ENCODE peak calls at places on chromosome 4, in seven cellular contexts. D is left lung, M is right atrium auricular region, J is foreskin fibroblast, Q is GM13976, N is coronary artery, C is hepatocyte. Z is an unnamed sample.

GRCh38 chr4:6465985-6466384 is 6.4 kb downstream of the PPP2R2C start:
- DNase-seq in D (no peak), M (peak; percentile 34), J (no peak), Q (no peak), N (no peak), C (no peak), Z (no peak)

GRCh38 chr4:109658871-109659410 is 44.3 kb downstream of the CASP6 start:
- DNase-seq in D (no peak), M (no peak), J (peak; percentile 5), Q (no peak), N (no peak), C (no peak), Z (peak; percentile 32)

GRCh38 chr4:139754913-139755312 is 89.3 kb downstream of the MGST2 start:
- DNase-seq in D (no peak), M (no peak), J (no peak), Q (no peak), N (no peak), C (no peak), Z (no peak)

GRCh38 chr4:38570647-38571326 is 93.2 kb upstream of the KLF3 start:
- DNase-seq in D (no peak), M (no peak), J (no peak), Q (no peak), N (no peak), C (peak; percentile 63), Z (no peak)

GRCh38 chr4:815464-816146 is 10.3 kb downstream of the CPLX1 start:
- DNase-seq in D (no peak), M (no peak), J (no peak), Q (no peak), N (no peak), C (peak; percentile 57), Z (no peak)

GRCh38 chr4:184096561-184097239 is 121.0 kb downstream of the ENPP6 start:
- DNase-seq in D (no peak), M (no peak), J (peak; percentile 12), Q (no peak), N (no peak), C (peak; percentile 57), Z (no peak)

GRCh38 chr4:6506616-6507140 is 34.3 kb upstream of the PPP2R2C start:
- DNase-seq in D (no peak), M (peak; percentile 26), J (no peak), Q (no peak), N (peak; percentile 7), C (no peak), Z (no peak)

GRCh38 chr4:97493815-97494518 is 649.3 kb downstream of the STPG2 start:
- DNase-seq in D (no peak), M (no peak), J (no peak), Q (no peak), N (no peak), C (no peak), Z (no peak)

GRCh38 chr4:108210989-108211725 is 42.4 kb upstream of the LEF1 start:
- DNase-seq in D (no peak), M (no peak), J (peak; percentile 35), Q (no peak), N (no peak), C (no peak), Z (no peak)

GRCh38 chr4:38621004-38621684 is 42.9 kb upstream of the KLF3 start:
- DNase-seq in D (no peak), M (no peak), J (peak; percentile 85), Q (no peak), N (no peak), C (peak; percentile 83), Z (no peak)

GRCh38 chr4:10529256-10529890 is 72.1 kb upstream of the ZNF518B start:
- DNase-seq in D (no peak), M (no peak), J (peak; percentile 13), Q (no peak), N (no peak), C (peak; percentile 10), Z (no peak)

GRCh38 chr4:98899277-98899676 is 29.7 kb downstream of the EIF4E start:
- DNase-seq in D (no peak), M (no peak), J (no peak), Q (no peak), N (no peak), C (no peak), Z (no peak)

GRCh38 chr4:2296621-2297601 is 35.0 kb upstream of the MXD4 start:
- DNase-seq in D (peak; percentile 73), M (no peak), J (no peak), Q (no peak), N (no peak), C (peak; percentile 9), Z (peak; percentile 39)

GRCh38 chr4:108529984-108530901 is 90.1 kb upstream of the RPL34 start:
- DNase-seq in D (no peak), M (no peak), J (no peak), Q (no peak), N (no peak), C (no peak), Z (no peak)

GRCh38 chr4:84495448-84496221 is 3.5 kb downstream of the NKX6-1 start:
- DNase-seq in D (no peak), M (no peak), J (peak; percentile 9), Q (no peak), N (no peak), C (no peak), Z (no peak)

GRCh38 chr4:85318415-85318814 is 156.5 kb upstream of the ARHGAP24 start:
- DNase-seq in D (no peak), M (no peak), J (peak; percentile 8), Q (no peak), N (no peak), C (no peak), Z (no peak)

GRCh38 chr4:123083612-123084011 is 161.2 kb upstream of the NUDT6 start:
- DNase-seq in D (no peak), M (no peak), J (no peak), Q (no peak), N (no peak), C (no peak), Z (no peak)

GRCh38 chr4:8315343-8316250 is 46.0 kb downstream of the HTRA3 start:
- DNase-seq in D (peak; percentile 84), M (peak; percentile 70), J (peak; percentile 94), Q (no peak), N (peak; percentile 69), C (peak; percentile 87), Z (no peak)

GRCh38 chr4:4693258-4693657 is 151.4 kb upstream of the STX18 start:
- DNase-seq in D (no peak), M (no peak), J (peak; percentile 59), Q (peak; percentile 42), N (no peak), C (no peak), Z (peak; percentile 43)

GRCh38 chr4:30718021-30718888 is 1.9 kb upstream of the PCDH7 start:
- DNase-seq in D (peak; percentile 69), M (no peak), J (peak; percentile 55), Q (peak; percentile 25), N (no peak), C (peak; percentile 73), Z (peak; percentile 6)

GRCh38 chr4:30716671-30717207 is 3.4 kb upstream of the PCDH7 start:
- DNase-seq in D (no peak), M (no peak), J (peak; percentile 52), Q (no peak), N (no peak), C (peak; percentile 45), Z (peak; percentile 5)

GRCh38 chr4:30717208-30718020 is 2.8 kb upstream of the PCDH7 start:
- DNase-seq in D (peak; percentile 79), M (no peak), J (peak; percentile 78), Q (peak; percentile 55), N (no peak), C (peak; percentile 69), Z (peak; percentile 59)

GRCh38 chr4:30714408-30715031 is 5.6 kb upstream of the PCDH7 start:
- DNase-seq in D (no peak), M (no peak), J (peak; percentile 70), Q (peak; percentile 15), N (no peak), C (peak; percentile 79), Z (peak; percentile 4)

GRCh38 chr4:30716158-30716557 is 4.0 kb upstream of the PCDH7 start:
- DNase-seq in D (no peak), M (no peak), J (peak; percentile 53), Q (peak; percentile 32), N (no peak), C (peak; percentile 40), Z (no peak)
- TF ChIP-seq CTCF in D (no peak), M (peak; percentile 20), J (peak; percentile 38), Q (peak; percentile 25), N (no peak), C (peak; percentile 67), Z (peak; percentile 33)

DNA sequence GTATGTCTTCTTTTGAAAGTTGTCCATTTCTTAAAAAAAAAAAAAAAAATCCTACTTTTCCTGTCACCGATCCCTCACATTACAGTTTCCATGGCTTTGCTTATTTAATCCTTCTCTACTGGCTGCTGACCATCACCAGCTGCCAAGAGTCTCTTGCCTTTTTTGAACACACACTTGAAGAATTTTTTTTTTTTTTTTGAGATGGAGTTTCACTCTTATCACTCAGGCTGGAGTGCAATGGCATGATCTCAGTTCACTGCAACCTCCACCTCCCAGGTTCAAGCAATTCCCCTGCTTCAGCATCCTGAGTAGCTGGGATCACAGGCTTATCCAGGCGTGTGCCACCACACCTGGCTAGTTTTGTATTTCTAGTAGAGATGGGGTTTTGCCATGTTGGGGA is 133.9 kb downstream of the ANXA5 start:
- DNase-seq in D (no peak), M (no peak), J (no peak), Q (no peak), N (no peak), C (no peak), Z (no peak)
- TF ChIP-seq CTCF in D (no peak), M (no peak), J (no peak), Q (no peak), N (no peak), C (no peak), Z (no peak)

DNA sequence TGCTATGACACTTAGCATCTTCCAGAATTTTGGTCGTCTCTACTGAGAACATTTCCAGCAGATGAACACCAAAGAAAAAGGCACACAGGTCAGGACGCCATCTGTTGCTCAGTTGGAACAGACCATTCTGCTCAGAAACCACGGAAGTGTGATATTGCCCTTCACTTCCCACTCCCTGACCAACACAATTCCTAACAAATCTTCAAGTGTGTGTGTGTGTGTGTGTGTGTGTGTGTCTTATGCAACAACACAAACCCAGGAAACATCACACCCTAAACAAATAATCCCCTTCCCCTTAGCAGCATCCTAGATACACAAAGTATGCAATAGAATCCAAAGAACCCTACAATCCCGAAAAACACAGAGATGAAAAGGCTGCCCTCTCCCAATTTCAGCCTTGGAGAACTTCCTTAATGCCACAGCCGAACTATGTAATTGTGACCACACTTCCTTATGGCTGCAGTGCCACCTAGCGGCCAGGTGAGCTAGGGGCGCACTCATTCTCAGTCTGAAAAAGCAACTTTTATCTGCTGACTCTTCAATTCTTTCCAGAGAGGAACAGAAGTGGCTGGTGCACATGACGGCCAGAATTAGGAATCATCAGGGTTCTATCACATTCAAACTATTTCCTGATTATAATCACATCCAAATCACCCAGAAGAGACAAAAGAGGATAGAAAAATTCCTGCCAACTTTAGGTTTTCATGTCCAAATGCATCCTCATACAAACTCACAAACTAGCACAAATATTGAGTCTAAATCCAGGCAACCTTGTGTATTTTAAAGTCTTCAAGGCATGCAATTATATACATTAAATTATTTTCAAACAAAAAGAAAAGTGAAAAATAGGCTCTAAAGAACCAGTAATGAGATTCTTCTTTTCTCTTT is 165.0 kb downstream of the DHX15 start:
- DNase-seq in D (peak; percentile 84), M (peak; percentile 73), J (peak; percentile 86), Q (peak; percentile 78), N (no peak), C (peak; percentile 91), Z (peak; percentile 74)
- TF ChIP-seq CTCF in D (peak; percentile 77), M (peak; percentile 88), J (peak; percentile 92), Q (peak; percentile 96), N (peak; percentile 90), C (peak; percentile 98), Z (peak; percentile 82)

GRCh38 chr4:94941706-94942105 is 184.0 kb downstream of the BMPR1B start:
- DNase-seq in D (no peak), M (no peak), J (no peak), Q (no peak), N (no peak), C (no peak), Z (no peak)

GRCh38 chr4:94947681-94948108 is 189.9 kb downstream of the BMPR1B start:
- DNase-seq in D (no peak), M (no peak), J (no peak), Q (no peak), N (no peak), C (peak; percentile 39), Z (no peak)
- TF ChIP-seq CTCF in D (no peak), M (no peak), J (no peak), Q (no peak), N (no peak), C (no peak), Z (no peak)

Z was measured in activated CD8-positive, alpha-beta T cell treated with anti-CD3 and anti-CD28 coated beads for 36 hours.